ENCODE peak calls at places on chromosome 11, in nine cellular contexts. D is psoas muscle, A is astrocyte, C is RWPE1, R is epithelial cell of esophagus, I is endothelial cell, L is ascending aorta, Y is heart right ventricle, G is osteocyte. Z is an unnamed sample.

GRCh38 chr11:86274503-86274902 is 27.5 kb upstream of the HIKESHI start:
- DNase-seq in D (no peak), A (no peak), C (no peak), R (no peak), I (peak), L (no peak), Y (no peak), G (no peak), Z (no peak)

GRCh38 chr11:457071-457760 is 7.1 kb downstream of the PTDSS2 start:
- DNase-seq in D (peak), A (no peak), C (no peak), R (no peak), I (no peak), L (no peak), Y (no peak), G (no peak), Z (no peak)

GRCh38 chr11:130170345-130170744 is 10.8 kb downstream of the ST14 start:
- DNase-seq in D (no peak), A (no peak), C (no peak), R (no peak), I (no peak), L (no peak), Y (no peak), G (no peak), Z (no peak)

GRCh38 chr11:73784080-73784634 is 3.5 kb upstream of the MRPL48 start:
- DNase-seq in D (no peak), A (no peak), C (no peak), R (peak), I (no peak), L (no peak), Y (no peak), G (no peak), Z (no peak)

GRCh38 chr11:113615773-113616172 is 90.3 kb downstream of the TMPRSS5 start:
- DNase-seq in D (no peak), A (peak), C (no peak), R (no peak), I (no peak), L (no peak), Y (no peak), G (no peak), Z (no peak)

GRCh38 chr11:32005786-32006406 is 85.0 kb upstream of the RCN1 start:
- DNase-seq in D (no peak), A (peak), C (no peak), R (peak), I (no peak), L (no peak), Y (no peak), G (no peak), Z (no peak)

GRCh38 chr11:94948070-94948617 is 25.2 kb downstream of the CWC15 start:
- DNase-seq in D (no peak), A (peak), C (no peak), R (no peak), I (no peak), L (no peak), Y (no peak), G (no peak), Z (no peak)

GRCh38 chr11:87368876-87369480 is 331.2 kb downstream of the TMEM135 start:
- DNase-seq in D (no peak), A (peak), C (no peak), R (peak), I (peak), L (no peak), Y (peak), G (no peak), Z (no peak)

GRCh38 chr11:1559103-1559951 is 12.7 kb downstream of the DUSP8 start:
- DNase-seq in D (peak), A (peak), C (peak), R (peak), I (no peak), L (peak), Y (peak), G (peak), Z (no peak)

GRCh38 chr11:44268073-44268806 is 41.7 kb downstream of the ALX4 start:
- DNase-seq in D (no peak), A (no peak), C (no peak), R (no peak), I (no peak), L (no peak), Y (no peak), G (no peak), Z (no peak)

GRCh38 chr11:115266066-115266465 is 238.1 kb downstream of the CADM1 start:
- DNase-seq in D (no peak), A (no peak), C (no peak), R (peak), I (no peak), L (no peak), Y (no peak), G (no peak), Z (no peak)

GRCh38 chr11:117837791-117838190 is 13.2 kb upstream of the FXYD2 start:
- DNase-seq in D (no peak), A (no peak), C (no peak), R (no peak), I (no peak), L (no peak), Y (peak), G (no peak), Z (no peak)

GRCh38 chr11:819129-819931 is 616 bp downstream of the PNPLA2 start:
- DNase-seq in D (peak), A (peak), C (peak), R (peak), I (peak), L (peak), Y (peak), G (peak), Z (peak)

GRCh38 chr11:95556342-95557151 is 233.0 kb downstream of the FAM76B start:
- DNase-seq in D (no peak), A (peak), C (no peak), R (no peak), I (no peak), L (no peak), Y (no peak), G (no peak), Z (no peak)

GRCh38 chr11:67613960-67614715 is 7.4 kb downstream of the NDUFV1 start:
- DNase-seq in D (peak), A (no peak), C (peak), R (peak), I (peak), L (peak), Y (no peak), G (peak), Z (peak)

GRCh38 chr11:64040684-64041267 is 5.0 kb downstream of the FLRT1 start:
- DNase-seq in D (no peak), A (no peak), C (no peak), R (no peak), I (no peak), L (no peak), Y (no peak), G (no peak), Z (no peak)

GRCh38 chr11:7467652-7468051 is 17.7 kb upstream of the OLFML1 start:
- DNase-seq in D (no peak), A (no peak), C (no peak), R (no peak), I (no peak), L (no peak), Y (no peak), G (no peak), Z (no peak)

GRCh38 chr11:128496249-128496648 is 91.1 kb downstream of the ETS1 start:
- DNase-seq in D (no peak), A (no peak), C (no peak), R (no peak), I (no peak), L (no peak), Y (no peak), G (no peak), Z (no peak)

GRCh38 chr11:85540181-85540580 is 87.0 kb downstream of the DLG2 start:
- DNase-seq in D (peak), A (no peak), C (no peak), R (no peak), I (no peak), L (no peak), Y (no peak), G (no peak), Z (no peak)

DNA sequence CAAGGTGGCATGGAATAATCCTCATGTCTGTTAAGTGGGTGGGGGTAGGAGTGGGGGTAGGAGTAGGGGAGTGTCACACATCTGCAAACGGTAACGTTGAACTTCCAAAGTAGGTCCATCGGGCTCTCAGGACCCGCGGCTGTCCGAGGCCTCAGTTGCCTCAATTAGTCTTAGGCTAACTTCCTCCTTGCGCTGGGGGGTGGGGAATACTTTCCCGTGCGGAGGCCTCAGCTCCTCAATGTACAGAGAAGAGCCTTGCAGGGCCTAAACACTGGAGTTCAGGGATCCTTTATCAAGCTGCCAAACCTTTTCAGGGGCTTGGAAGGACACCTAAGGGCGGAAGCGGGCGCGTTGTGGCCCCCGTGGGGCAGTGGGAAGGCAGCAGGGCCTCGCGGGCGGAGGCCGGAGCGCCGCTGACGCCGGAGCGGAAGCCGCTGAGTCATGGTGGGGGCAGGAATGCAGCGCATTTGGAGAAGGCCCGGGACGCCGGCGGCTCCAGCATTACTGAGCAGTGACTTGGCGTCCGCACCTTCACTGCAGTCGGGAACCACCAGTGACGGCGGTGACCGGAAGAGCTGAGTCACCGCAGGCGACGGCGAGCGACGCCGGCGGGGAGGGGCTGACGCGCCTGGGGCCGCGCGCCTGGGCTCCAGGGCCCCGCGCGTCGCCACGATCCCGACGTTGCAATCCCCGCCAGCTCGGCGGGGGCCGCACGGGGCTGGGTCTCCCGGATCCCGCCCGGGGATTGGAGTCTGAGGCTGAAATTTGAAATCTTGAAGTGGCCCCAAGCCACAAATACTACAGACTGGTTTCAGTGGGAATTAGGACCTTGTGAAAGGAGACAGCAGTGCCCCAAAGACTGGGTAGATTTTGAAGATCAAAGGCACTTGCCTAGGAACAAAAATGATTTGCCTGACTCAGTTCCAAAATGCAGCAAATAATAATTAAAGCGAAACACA is 20.2 kb upstream of the IPO7 start:
- DNase-seq in D (peak), A (peak), C (peak), R (peak), I (peak), L (peak), Y (peak), G (peak), Z (peak)
- TF ChIP-seq CTCF in D (no peak), A (no peak), C (no peak), R (no peak), I (no peak), L (no peak), Y (no peak), G (no peak), Z (no peak)

DNA sequence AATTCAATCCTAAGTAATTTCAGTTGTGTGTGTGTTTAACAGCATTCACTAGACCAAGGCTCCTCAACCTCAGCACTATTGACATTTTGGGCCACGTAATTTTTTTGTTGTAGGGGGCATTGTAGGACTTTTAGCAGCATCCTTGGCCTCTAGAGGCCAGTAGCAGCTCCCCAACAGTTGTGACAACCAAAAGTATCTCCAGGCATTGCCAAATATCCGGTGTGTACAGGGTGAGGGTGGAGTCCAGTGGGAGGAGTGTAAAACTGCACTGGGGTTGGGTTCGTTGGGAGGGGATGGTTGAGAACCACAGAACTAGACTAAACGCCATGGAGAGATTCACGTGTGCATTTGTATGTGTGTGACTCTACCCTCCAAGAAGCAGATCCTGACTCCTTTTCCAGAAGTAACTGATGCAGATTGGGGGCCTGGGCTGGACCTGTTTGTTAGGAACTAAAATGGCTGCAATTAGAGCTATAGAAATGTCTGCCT is 5.9 kb upstream of the PHF21A start:
- DNase-seq in D (no peak), A (peak), C (peak), R (peak), I (no peak), L (peak), Y (peak), G (no peak), Z (no peak)
- TF ChIP-seq CTCF in D (no peak), A (peak), C (peak), R (peak), I (no peak), L (peak), Y (peak), G (peak), Z (no peak)

GRCh38 chr11:72245232-72245816 is 1.3 kb upstream of the PHOX2A start:
- DNase-seq in D (no peak), A (no peak), C (no peak), R (no peak), I (no peak), L (peak), Y (no peak), G (no peak), Z (no peak)
- TF ChIP-seq CTCF in D (no peak), A (no peak), C (no peak), R (no peak), I (no peak), L (no peak), Y (no peak), G (no peak), Z (no peak)

GRCh38 chr11:34507156-34507555 is 6.4 kb downstream of the ELF5 start:
- DNase-seq in D (no peak), A (no peak), C (no peak), R (no peak), I (no peak), L (no peak), Y (no peak), G (no peak), Z (no peak)
- TF ChIP-seq CTCF in D (no peak), A (no peak), C (no peak), R (no peak), I (no peak), L (no peak), Y (no peak), G (no peak), Z (no peak)

GRCh38 chr11:76347391-76347790 is 33.5 kb downstream of the THAP12 start:
- DNase-seq in D (no peak), A (peak), C (no peak), R (no peak), I (no peak), L (no peak), Y (no peak), G (no peak), Z (no peak)
- TF ChIP-seq CTCF in D (no peak), A (no peak), C (no peak), R (no peak), I (no peak), L (no peak), Y (no peak), G (no peak), Z (no peak)

GRCh38 chr11:108131993-108132392 is 10.6 kb downstream of the ACAT1 start:
- DNase-seq in D (no peak), A (no peak), C (no peak), R (peak), I (no peak), L (no peak), Y (no peak), G (no peak), Z (no peak)

GRCh38 chr11:108137212-108137611 is 15.8 kb downstream of the ACAT1 start:
- DNase-seq in D (no peak), A (no peak), C (no peak), R (no peak), I (no peak), L (no peak), Y (no peak), G (no peak), Z (no peak)

GRCh38 chr11:108135845-108136599 is 14.7 kb downstream of the ACAT1 start:
- DNase-seq in D (no peak), A (peak), C (no peak), R (peak), I (no peak), L (no peak), Y (no peak), G (no peak), Z (no peak)
- TF ChIP-seq CTCF in D (no peak), A (peak), C (peak), R (peak), I (peak), L (no peak), Y (peak), G (peak), Z (peak)

GRCh38 chr11:122652495-122652894 is 3.0 kb upstream of the UBASH3B start:
- DNase-seq in D (no peak), A (no peak), C (no peak), R (no peak), I (no peak), L (no peak), Y (no peak), G (no peak), Z (no peak)

GRCh38 chr11:122656631-122657101 is 1.1 kb downstream of the UBASH3B start:
- DNase-seq in D (peak), A (peak), C (peak), R (peak), I (peak), L (peak), Y (peak), G (no peak), Z (peak)

GRCh38 chr11:122655527-122656072 is at the start of gene UBASH3B:
- DNase-seq in D (peak), A (peak), C (peak), R (peak), I (peak), L (peak), Y (peak), G (no peak), Z (peak)

GRCh38 chr11:122656073-122656630 is 630 bp downstream of the UBASH3B start:
- DNase-seq in D (peak), A (peak), C (peak), R (peak), I (peak), L (peak), Y (peak), G (peak), Z (no peak)

DNA sequence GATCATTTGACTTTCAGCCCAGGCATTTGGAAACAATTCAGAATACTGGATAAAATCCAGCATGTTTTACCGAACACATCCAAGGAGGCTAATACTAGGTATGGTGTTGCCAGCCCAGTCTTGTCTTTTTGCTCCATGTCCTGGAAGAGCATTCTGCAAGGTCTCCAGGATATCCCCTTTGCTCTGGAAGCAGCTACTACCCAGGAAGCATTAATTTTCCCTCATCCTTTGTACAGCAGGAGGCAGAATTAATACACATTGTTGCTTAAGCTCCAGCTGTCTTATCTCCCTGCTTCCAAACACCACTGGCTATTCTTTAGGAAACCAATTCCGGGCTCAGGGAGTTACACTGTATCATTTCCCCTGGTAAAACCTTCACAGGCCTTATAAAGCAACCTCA is 1.6 kb upstream of the UBASH3B start:
- DNase-seq in D (no peak), A (no peak), C (no peak), R (no peak), I (no peak), L (no peak), Y (no peak), G (no peak), Z (no peak)
- TF ChIP-seq CTCF in D (no peak), A (no peak), C (no peak), R (no peak), I (no peak), L (no peak), Y (no peak), G (no peak), Z (no peak)

Z was measured in progenitor cell of endocrine pancreas.